ENCODE peak calls at places on chromosomes 2 and 18, in four cellular contexts. R is spleen, P is ovary, O is psoas muscle. B is an unnamed sample.
A peak's percentile ranks its signal among the peaks of the same experiment; 100 is the strongest.

GRCh38 chr2:125564471-125564870 is 1091.5 kb upstream of the GYPC start:
- DNase-seq in R (no peak), P (no peak), O (no peak), B (no peak)

GRCh38 chr18:60883594-60883993 is 449.6 kb upstream of the CDH20 start:
- DNase-seq in R (no peak), P (no peak), O (no peak), B (peak; percentile 45)

GRCh38 chr2:154457291-154457690 is 241.2 kb upstream of the KCNJ3 start:
- DNase-seq in R (no peak), P (no peak), O (no peak), B (peak; percentile 7)

GRCh38 chr2:111679202-111679601 is 204.8 kb downstream of the ANAPC1 start:
- DNase-seq in R (no peak), P (no peak), O (no peak), B (no peak)

GRCh38 chr2:106843910-106844250 is 42.1 kb downstream of the ST6GAL2 start:
- DNase-seq in R (no peak), P (no peak), O (no peak), B (no peak)

GRCh38 chr2:1626271-1626681 is 118.0 kb downstream of the PXDN start:
- DNase-seq in R (peak; percentile 51), P (no peak), O (no peak), B (no peak)

GRCh38 chr2:207311316-207312005 is 145.7 kb upstream of the KLF7 start:
- DNase-seq in R (no peak), P (no peak), O (no peak), B (peak; percentile 93)

GRCh38 chr18:72544092-72544886 is at the start of gene CBLN2:
- DNase-seq in R (peak; percentile 81), P (peak; percentile 18), O (no peak), B (peak; percentile 25)

GRCh38 chr2:20200697-20201555 is 24.0 kb downstream of the SDC1 start:
- DNase-seq in R (no peak), P (no peak), O (no peak), B (no peak)

GRCh38 chr2:113079123-113079522 is 11.4 kb downstream of the IL1F10 start:
- DNase-seq in R (no peak), P (no peak), O (no peak), B (no peak)

GRCh38 chr2:209977386-209978239 is 24.8 kb upstream of the RPE start:
- DNase-seq in R (no peak), P (no peak), O (no peak), B (peak; percentile 51)

GRCh38 chr18:48990497-48991298 is 39.9 kb upstream of the SMAD7 start:
- DNase-seq in R (no peak), P (no peak), O (no peak), B (peak; percentile 80)

GRCh38 chr2:218727502-218728165 is 17.0 kb downstream of the TTLL4 start:
- DNase-seq in R (no peak), P (no peak), O (no peak), B (peak; percentile 29)

GRCh38 chr18:57915848-57916596 is 112.9 kb upstream of the ATP8B1 start:
- DNase-seq in R (no peak), P (no peak), O (no peak), B (no peak)

GRCh38 chr2:220601674-220602073 is 970.4 kb downstream of the EPHA4 start:
- DNase-seq in R (no peak), P (no peak), O (no peak), B (no peak)

GRCh38 chr2:160581035-160581434 is 87.4 kb upstream of the RBMS1 start:
- DNase-seq in R (no peak), P (no peak), O (no peak), B (peak; percentile 44)

GRCh38 chr2:196482119-196483065 is 157.1 kb upstream of the CCDC150 start:
- DNase-seq in R (no peak), P (no peak), O (no peak), B (peak; percentile 34)

GRCh38 chr2:71832388-71832787 is 315.3 kb downstream of the CYP26B1 start:
- DNase-seq in R (no peak), P (no peak), O (no peak), B (no peak)

GRCh38 chr2:38534746-38535403 is 67.9 kb downstream of the HNRNPLL start:
- DNase-seq in R (no peak), P (no peak), O (no peak), B (no peak)

GRCh38 chr2:222572264-222572721 is 83.6 kb downstream of the FARSB start:
- DNase-seq in R (no peak), P (no peak), O (no peak), B (peak; percentile 69)

GRCh38 chr2:37244017-37244416 is 12.6 kb downstream of the NDUFAF7 start:
- DNase-seq in R (no peak), P (no peak), O (no peak), B (no peak)

GRCh38 chr2:190529486-190530104 is 4.9 kb downstream of the NEMP2 start:
- DNase-seq in R (no peak), P (no peak), O (no peak), B (no peak)

GRCh38 chr2:237359894-237360780 is 53.8 kb downstream of the COL6A3 start:
- DNase-seq in R (no peak), P (peak; percentile 54), O (no peak), B (no peak)

GRCh38 chr2:174914894-174915760 is 90.1 kb downstream of the CHN1 start:
- DNase-seq in R (no peak), P (peak; percentile 21), O (no peak), B (no peak)

GRCh38 chr2:102932521-102932920 is 170.7 kb downstream of the TMEM182 start:
- DNase-seq in R (no peak), P (no peak), O (no peak), B (peak; percentile 13)

GRCh38 chr2:157279331-157279730 is 21.8 kb downstream of the GALNT5 start:
- DNase-seq in R (no peak), P (no peak), O (no peak), B (no peak)

GRCh38 chr18:23487738-23488625 is 15.3 kb upstream of the RMC1 start:
- DNase-seq in R (peak; percentile 85), P (no peak), O (no peak), B (peak; percentile 66)

GRCh38 chr2:219636144-219636915 is 8.9 kb downstream of the SLC4A3 start:
- DNase-seq in R (peak; percentile 73), P (no peak), O (no peak), B (no peak)

GRCh38 chr2:10303174-10303633 is 500 bp downstream of the HPCAL1 start:
- DNase-seq in R (no peak), P (peak; percentile 53), O (peak; percentile 61), B (no peak)

GRCh38 chr2:186486651-186487647 is 889 bp downstream of the ZC3H15 start:
- DNase-seq in R (no peak), P (no peak), O (no peak), B (peak; percentile 28)

GRCh38 chr2:101622633-101623521 is 74.6 kb upstream of the MAP4K4 start:
- DNase-seq in R (no peak), P (no peak), O (no peak), B (no peak)

GRCh38 chr2:107068069-107068468 is 182.1 kb upstream of the ST6GAL2 start:
- DNase-seq in R (no peak), P (no peak), O (no peak), B (no peak)

GRCh38 chr2:229180658-229181057 is 90.4 kb downstream of the PID1 start:
- DNase-seq in R (peak; percentile 67), P (no peak), O (no peak), B (no peak)

GRCh38 chr2:42450136-42450535 is 43.6 kb downstream of the KCNG3 start:
- DNase-seq in R (no peak), P (no peak), O (no peak), B (peak; percentile 27)

GRCh38 chr18:36685580-36685979 is 143.2 kb downstream of the TPGS2 start:
- DNase-seq in R (no peak), P (no peak), O (no peak), B (no peak)

GRCh38 chr2:108787209-108787558 is 613 bp downstream of the CCDC138 start:
- DNase-seq in R (no peak), P (no peak), O (no peak), B (no peak)

GRCh38 chr2:223264541-223265171 is 212.7 kb downstream of the KCNE4 start:
- DNase-seq in R (no peak), P (no peak), O (no peak), B (peak; percentile 46)

GRCh38 chr2:174038472-174038871 is 73.3 kb upstream of the SP3 start:
- DNase-seq in R (no peak), P (no peak), O (no peak), B (no peak)

GRCh38 chr2:99818842-99819241 is 323.5 kb downstream of the AFF3 start:
- DNase-seq in R (no peak), P (no peak), O (no peak), B (peak; percentile 51)

GRCh38 chr2:200765139-200765951 is 46.4 kb upstream of the BZW1 start:
- DNase-seq in R (no peak), P (no peak), O (no peak), B (peak; percentile 98)

GRCh38 chr2:54666131-54666637 is 57.3 kb upstream of the EML6 start:
- DNase-seq in R (no peak), P (peak; percentile 46), O (peak; percentile 78), B (no peak)
- H3K36me3 ChIP-seq in R (peaks cover 100% of the 10 kb centered on the region), P (no peaks in the 10 kb centered on the region), O (peaks cover 7% of the 10 kb centered on the region), B (peaks cover 34% of the 10 kb centered on the region)

GRCh38 chr18:21298351-21298750 is 56.3 kb downstream of the GREB1L start:
- DNase-seq in R (no peak), P (no peak), O (no peak), B (no peak)
- H3K36me3 ChIP-seq in R (no peaks in the 10 kb centered on the region), P (no peaks in the 10 kb centered on the region), O (no peaks in the 10 kb centered on the region), B (no peaks in the 10 kb centered on the region)

GRCh38 chr2:241235859-241236593 is 47.5 kb downstream of the ANO7 start:
- DNase-seq in R (no peak), P (no peak), O (peak; percentile 38), B (no peak)

GRCh38 chr2:241238693-241239198 is 50.3 kb downstream of the ANO7 start:
- DNase-seq in R (no peak), P (no peak), O (no peak), B (no peak)

GRCh38 chr2:241239552-241240202 is 51.2 kb downstream of the ANO7 start:
- DNase-seq in R (no peak), P (no peak), O (no peak), B (no peak)

GRCh38 chr2:241237047-241237446 is 48.6 kb downstream of the ANO7 start:
- DNase-seq in R (no peak), P (no peak), O (peak; percentile 43), B (no peak)

DNA sequence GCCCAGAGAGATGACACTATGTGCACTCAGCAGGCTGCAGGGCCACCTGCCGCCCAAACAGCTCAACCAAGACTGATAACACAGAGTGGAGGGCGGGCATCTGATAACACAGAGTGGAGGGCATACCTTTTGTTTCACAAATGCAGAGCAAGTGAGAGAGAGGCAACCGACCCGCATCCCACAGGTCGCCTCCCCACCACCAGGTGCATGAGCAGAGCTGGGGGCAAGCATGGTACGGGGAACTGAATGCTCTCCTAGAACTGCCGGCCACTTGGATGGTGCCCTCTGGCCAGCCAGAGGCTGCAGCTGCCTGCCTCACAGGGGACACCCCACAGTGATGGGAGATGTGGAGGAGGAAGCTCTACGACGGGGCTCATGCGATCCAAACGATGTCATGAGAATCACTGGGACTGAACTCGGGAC is 49.5 kb downstream of the ANO7 start:
- DNase-seq in R (no peak), P (no peak), O (no peak), B (no peak)
- H3K36me3 ChIP-seq in R (peaks cover 100% of the 10 kb centered on the region), P (no peaks in the 10 kb centered on the region), O (peaks cover 10% of the 10 kb centered on the region), B (peaks cover 73% of the 10 kb centered on the region)

GRCh38 chr2:54640834-54641540 is 82.5 kb upstream of the EML6 start:
- DNase-seq in R (no peak), P (no peak), O (no peak), B (no peak)
- H3K36me3 ChIP-seq in R (peaks cover 98% of the 10 kb centered on the region), P (no peaks in the 10 kb centered on the region), O (peaks cover 8% of the 10 kb centered on the region), B (peaks cover 40% of the 10 kb centered on the region)